ENCODE peak calls at places on chromosomes 4 and X, in eight cellular contexts. W, T, F, X, A, D, V and K are unnamed samples.
A peak's percentile ranks its signal among the peaks of the same experiment; 100 is the strongest.

GRCh38 chr4:42609051-42609450 is 47.9 kb downstream of the ATP8A1 start:
- DNase-seq in A (no peak), W (no peak), F (no peak), T (no peak), D (no peak), X (no peak), V (no peak), K (no peak)

GRCh38 chr4:151690164-151690856 is 70.5 kb downstream of the GATB start:
- DNase-seq in F (no peak), T (no peak), W (no peak), A (no peak), X (no peak), D (no peak), V (no peak), K (peak; percentile 29)

GRCh38 chr4:120749445-120750151 is 172.9 kb downstream of the PRDM5 start:
- DNase-seq in W (no peak), V (no peak), T (no peak), F (no peak), D (peak; percentile 83), X (no peak), A (no peak), K (no peak)

GRCh38 chrX:1323315-1323714 is 13.3 kb upstream of the IL3RA start:
- DNase-seq in W (no peak), V (peak; percentile 65), X (no peak), D (peak; percentile 55), T (no peak), F (no peak), A (peak; percentile 80), K (no peak)

GRCh38 chr4:76301068-76301774 is 5.3 kb upstream of the STBD1 start:
- DNase-seq in T (no peak), W (no peak), D (peak; percentile 74), V (peak; percentile 83), X (peak; percentile 67), A (no peak), F (no peak), K (peak; percentile 62)

GRCh38 chr4:135239964-135240363 is 1038.4 kb upstream of the PABPC4L start:
- DNase-seq in A (no peak), T (no peak), W (no peak), V (no peak), D (no peak), F (no peak), X (no peak), K (no peak)

GRCh38 chr4:34200535-34200934 is 2043.8 kb downstream of the ARAP2 start:
- DNase-seq in X (no peak), F (no peak), A (no peak), V (no peak), W (no peak), T (no peak), D (no peak), K (no peak)

GRCh38 chrX:134948333-134949241 is 42.2 kb upstream of the SMIM10 start:
- DNase-seq in W (no peak), A (no peak), T (no peak), V (peak; percentile 50), F (no peak), X (no peak), D (no peak), K (no peak)

GRCh38 chrX:94454159-94454558 is 780.2 kb downstream of the FAM133A start:
- DNase-seq in X (no peak), T (no peak), V (no peak), F (no peak), D (no peak), W (no peak), A (no peak), K (no peak)
- TF ChIP-seq CTCF in X (no peak), T (no peak), V (no peak), F (no peak), D (no peak), W (no peak), A (no peak), K (no peak)

DNA sequence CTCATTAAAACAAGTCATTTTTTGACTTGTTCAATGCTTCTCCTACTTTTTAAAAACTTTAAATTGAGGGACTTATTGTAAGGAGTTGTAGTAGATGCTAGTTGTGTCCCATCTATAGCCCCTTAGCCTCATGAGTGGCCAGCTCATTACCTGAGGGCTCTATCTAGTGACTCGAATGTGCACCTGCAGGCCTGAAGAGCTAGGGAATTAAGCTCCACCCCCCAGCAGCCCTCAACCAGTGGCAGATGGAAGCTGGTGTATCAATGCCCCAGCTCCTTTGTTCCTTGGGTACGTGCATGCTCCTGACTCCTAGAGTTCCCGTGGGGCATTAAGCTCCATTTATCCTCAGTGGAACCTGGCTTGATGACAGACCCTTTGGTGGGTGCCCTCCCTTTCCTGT is 146.7 kb upstream of the FAM9B start:
- DNase-seq in F (no peak), T (no peak), V (no peak), X (no peak), D (no peak), A (no peak), W (no peak), K (no peak)
- H3K4me3 ChIP-seq in F (no peak overlapping the region), T (no peak overlapping the region), V (no peak overlapping the region), X (no peak overlapping the region), D (no peak overlapping the region), A (no peak overlapping the region), W (no peak overlapping the region), K (no peak overlapping the region)

DNA sequence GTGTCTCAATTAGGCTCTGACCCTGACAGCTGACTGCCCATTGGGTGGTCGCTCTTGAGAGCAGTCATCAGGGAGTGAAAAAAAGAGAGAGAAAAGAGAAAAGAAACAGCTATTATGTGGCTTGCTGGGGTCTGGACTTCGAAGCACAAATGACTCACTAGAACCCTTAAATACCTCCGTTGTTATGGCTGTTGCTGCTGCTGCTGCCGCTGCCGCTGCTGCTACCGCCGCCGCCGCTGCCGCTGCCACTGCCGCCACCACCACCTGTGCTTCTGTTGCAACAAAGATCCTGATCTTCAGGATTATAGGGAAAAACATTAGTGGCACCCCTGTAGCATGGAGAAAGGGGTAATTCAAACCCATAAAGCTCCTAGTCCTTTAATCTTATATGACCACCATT is 70.8 kb downstream of the GSPT2 start:
- DNase-seq in V (no peak), F (no peak), T (no peak), D (no peak), W (no peak), X (no peak), A (no peak), K (no peak)
- H3K27me3 ChIP-seq in V (no peaks in the 10 kb centered on the region), F (no peaks in the 10 kb centered on the region), T (no peaks in the 10 kb centered on the region), D (no peaks in the 10 kb centered on the region), W (no peaks in the 10 kb centered on the region), X (no peaks in the 10 kb centered on the region), A (no peaks in the 10 kb centered on the region), K (no peaks in the 10 kb centered on the region)

GRCh38 chrX:12975999-12976558 is 1.2 kb downstream of the TMSB4X start:
- DNase-seq in T (peak; percentile 42), V (no peak), W (peak; percentile 47), A (peak; percentile 89), D (no peak), X (peak; percentile 30), F (no peak), K (no peak)

GRCh38 chrX:12973561-12974216 is 1.2 kb upstream of the TMSB4X start:
- DNase-seq in F (no peak), X (no peak), T (no peak), A (peak; percentile 90), W (no peak), V (no peak), D (no peak), K (no peak)

GRCh38 chrX:12975670-12975965 is 708 bp downstream of the TMSB4X start:
- DNase-seq in A (peak; percentile 90), X (no peak), W (no peak), F (no peak), T (no peak), V (no peak), D (no peak), K (no peak)

GRCh38 chrX:12974217-12974796 is 603 bp upstream of the TMSB4X start:
- DNase-seq in X (peak; percentile 66), V (no peak), D (no peak), A (peak; percentile 90), F (no peak), W (peak; percentile 62), T (peak; percentile 67), K (no peak)

GRCh38 chrX:12974797-12975669 is at the start of gene TMSB4X:
- DNase-seq in D (no peak), W (peak; percentile 84), X (peak; percentile 90), V (no peak), A (peak; percentile 96), T (peak; percentile 78), F (no peak), K (no peak)
- TF ChIP-seq CTCF in D (no peak), W (no peak), X (no peak), V (no peak), A (no peak), T (no peak), F (no peak), K (no peak)

DNA sequence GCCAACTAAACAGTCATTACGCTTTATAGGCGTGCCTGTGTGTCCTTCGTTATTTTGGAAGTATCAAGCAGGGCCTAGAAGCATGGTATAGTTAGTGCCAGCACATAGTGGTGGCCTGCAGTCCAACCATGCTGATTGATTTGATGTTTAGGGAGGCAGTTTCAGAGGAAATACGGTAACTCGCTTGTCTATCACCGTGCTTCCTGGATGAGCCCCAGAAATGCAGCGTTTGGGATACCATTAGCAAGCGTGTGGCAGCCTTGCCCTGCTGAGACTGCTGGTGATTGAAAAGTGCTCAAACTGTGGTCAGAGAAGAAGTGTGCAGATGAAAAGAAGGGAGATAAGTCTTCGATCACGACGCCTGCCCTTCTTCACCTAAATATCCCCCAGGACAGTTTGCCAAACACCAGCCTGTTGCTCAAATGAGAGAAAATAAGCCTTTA is 158.4 kb downstream of the CHIC2 start:
- DNase-seq in V (no peak), X (peak; percentile 43), D (peak; percentile 7), F (no peak), T (no peak), W (peak; percentile 39), A (no peak), K (no peak)
- H3K4me3 ChIP-seq in V (no peak overlapping the region), X (no peak overlapping the region), D (no peak overlapping the region), F (peak overlapping the region; percentile 29), T (peak overlapping the region; percentile 38), W (peak overlapping the region; percentile 38), A (peak overlapping the region; percentile 44), K (peak overlapping the region; percentile 29)